ENCODE peak calls at places on chromosomes 12 and 14, in nine cellular contexts. W is glutamatergic neuron, O is PC-3, N is astrocyte of the spinal cord, A is dorsolateral prefrontal cortex, H is hepatocyte, R is cardiac muscle cell, Z is heart left ventricle, S is AG10803. L is an unnamed sample.

GRCh38 chr14:97802430-97802829 is 1005.2 kb downstream of the VRK1 start:
- DNase-seq in W (no peak), O (peak), N (peak), A (no peak), H (peak), R (no peak), Z (no peak), S (no peak), L (no peak)

GRCh38 chr12:31225656-31226535 is 100.1 kb downstream of the SINHCAF start:
- DNase-seq in W (no peak), O (no peak), N (no peak), A (no peak), H (no peak), R (no peak), Z (no peak), S (no peak), L (no peak)

GRCh38 chr12:31220633-31221565 is 105.1 kb downstream of the SINHCAF start:
- DNase-seq in W (no peak), O (no peak), N (peak), A (no peak), H (peak), R (no peak), Z (no peak), S (peak), L (no peak)

GRCh38 chr12:3012786-3013185 is 53.6 kb downstream of the TEAD4 start:
- DNase-seq in W (no peak), O (no peak), N (no peak), A (no peak), H (no peak), R (no peak), Z (no peak), S (no peak), L (no peak)

GRCh38 chr14:23071975-23072539 is 14.7 kb upstream of the CDH24 start:
- DNase-seq in W (no peak), O (peak), N (no peak), A (no peak), H (peak), R (peak), Z (no peak), S (no peak), L (no peak)

GRCh38 chr12:13241833-13242232 is 45.3 kb downstream of the EMP1 start:
- DNase-seq in W (no peak), O (peak), N (no peak), A (no peak), H (peak), R (no peak), Z (no peak), S (no peak), L (peak)

GRCh38 chr12:132407525-132407924 is 78.1 kb upstream of the GALNT9 start:
- DNase-seq in W (no peak), O (no peak), N (no peak), A (no peak), H (no peak), R (no peak), Z (peak), S (no peak), L (no peak)

GRCh38 chr14:103547455-103547940 is 15.0 kb downstream of the BAG5 start:
- DNase-seq in W (no peak), O (no peak), N (no peak), A (no peak), H (no peak), R (no peak), Z (no peak), S (no peak), L (no peak)

GRCh38 chr12:42761601-42762350 is 172.2 kb upstream of the PRICKLE1 start:
- DNase-seq in W (no peak), O (peak), N (no peak), A (no peak), H (no peak), R (no peak), Z (no peak), S (peak), L (no peak)

GRCh38 chr14:85475113-85475512 is 54.8 kb upstream of the FLRT2 start:
- DNase-seq in W (no peak), O (no peak), N (no peak), A (no peak), H (no peak), R (no peak), Z (no peak), S (peak), L (no peak)

GRCh38 chr12:70794131-70794530 is 126.4 kb downstream of the PTPRR start:
- DNase-seq in W (no peak), O (peak), N (no peak), A (no peak), H (no peak), R (no peak), Z (no peak), S (no peak), L (no peak)

GRCh38 chr12:122961551-122962329 is 4.5 kb downstream of the ABCB9 start:
- DNase-seq in W (no peak), O (no peak), N (no peak), A (no peak), H (no peak), R (no peak), Z (no peak), S (no peak), L (no peak)

GRCh38 chr14:76717508-76717907 is 43.8 kb upstream of the VASH1 start:
- DNase-seq in W (no peak), O (no peak), N (no peak), A (no peak), H (no peak), R (no peak), Z (no peak), S (no peak), L (no peak)

GRCh38 chr14:22973217-22974032 is 8.9 kb downstream of the AJUBA start:
- DNase-seq in W (peak), O (peak), N (peak), A (no peak), H (peak), R (peak), Z (no peak), S (peak), L (peak)

DNA sequence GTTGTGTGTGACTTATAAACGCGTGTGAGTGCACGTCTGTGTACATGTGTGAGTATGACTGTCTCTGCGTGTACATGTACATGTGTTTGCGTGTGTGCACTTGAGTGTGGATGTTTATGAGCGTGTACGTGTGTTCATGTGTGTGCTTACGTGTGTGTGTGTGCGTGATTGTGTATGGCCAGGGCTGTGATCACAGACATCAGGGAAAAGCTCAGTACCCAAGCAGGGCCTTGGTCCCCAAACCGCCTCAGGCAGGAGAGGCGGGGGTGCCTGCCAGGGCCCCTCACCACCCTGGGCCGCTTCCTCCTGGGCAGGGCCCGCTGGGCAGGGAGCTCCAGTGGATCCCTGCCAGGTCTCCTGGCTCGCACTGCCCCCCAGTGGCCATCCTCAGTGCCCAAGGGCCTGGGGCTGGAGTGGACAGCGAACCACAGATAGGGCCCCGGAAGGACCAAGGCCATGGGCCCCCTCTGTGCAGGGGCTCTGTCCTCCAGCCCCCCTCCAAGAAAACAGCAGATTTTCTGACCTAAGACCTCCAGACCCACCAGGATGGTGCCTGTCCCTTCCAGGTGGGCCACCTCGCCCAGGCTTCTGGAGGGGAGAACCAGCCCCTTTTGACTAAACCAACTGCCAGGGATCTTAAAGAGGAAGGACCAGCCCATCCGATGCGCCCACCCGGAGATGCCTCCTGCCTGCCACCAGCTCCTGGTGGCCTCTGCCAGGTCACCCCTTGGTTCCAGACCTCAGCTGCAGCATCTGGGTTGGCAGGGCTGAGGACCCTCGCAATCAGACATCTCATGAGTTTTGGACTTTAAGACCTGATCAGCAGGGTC is 326.0 kb upstream of the DIO3 start:
- DNase-seq in W (peak), O (peak), N (peak), A (peak), H (peak), R (peak), Z (no peak), S (peak), L (peak)
- TF ChIP-seq CTCF in W (peak), O (peak), N (peak), A (peak), H (peak), R (peak), Z (peak), S (peak), L (peak)

GRCh38 chr12:4074129-4074528 is 199.4 kb upstream of the CCND2 start:
- DNase-seq in W (no peak), O (no peak), N (no peak), A (no peak), H (no peak), R (no peak), Z (no peak), S (no peak), L (no peak)

GRCh38 chr12:4064008-4064407 is 190.8 kb upstream of the PARP11 start:
- DNase-seq in W (no peak), O (no peak), N (no peak), A (no peak), H (no peak), R (no peak), Z (no peak), S (no peak), L (no peak)

DNA sequence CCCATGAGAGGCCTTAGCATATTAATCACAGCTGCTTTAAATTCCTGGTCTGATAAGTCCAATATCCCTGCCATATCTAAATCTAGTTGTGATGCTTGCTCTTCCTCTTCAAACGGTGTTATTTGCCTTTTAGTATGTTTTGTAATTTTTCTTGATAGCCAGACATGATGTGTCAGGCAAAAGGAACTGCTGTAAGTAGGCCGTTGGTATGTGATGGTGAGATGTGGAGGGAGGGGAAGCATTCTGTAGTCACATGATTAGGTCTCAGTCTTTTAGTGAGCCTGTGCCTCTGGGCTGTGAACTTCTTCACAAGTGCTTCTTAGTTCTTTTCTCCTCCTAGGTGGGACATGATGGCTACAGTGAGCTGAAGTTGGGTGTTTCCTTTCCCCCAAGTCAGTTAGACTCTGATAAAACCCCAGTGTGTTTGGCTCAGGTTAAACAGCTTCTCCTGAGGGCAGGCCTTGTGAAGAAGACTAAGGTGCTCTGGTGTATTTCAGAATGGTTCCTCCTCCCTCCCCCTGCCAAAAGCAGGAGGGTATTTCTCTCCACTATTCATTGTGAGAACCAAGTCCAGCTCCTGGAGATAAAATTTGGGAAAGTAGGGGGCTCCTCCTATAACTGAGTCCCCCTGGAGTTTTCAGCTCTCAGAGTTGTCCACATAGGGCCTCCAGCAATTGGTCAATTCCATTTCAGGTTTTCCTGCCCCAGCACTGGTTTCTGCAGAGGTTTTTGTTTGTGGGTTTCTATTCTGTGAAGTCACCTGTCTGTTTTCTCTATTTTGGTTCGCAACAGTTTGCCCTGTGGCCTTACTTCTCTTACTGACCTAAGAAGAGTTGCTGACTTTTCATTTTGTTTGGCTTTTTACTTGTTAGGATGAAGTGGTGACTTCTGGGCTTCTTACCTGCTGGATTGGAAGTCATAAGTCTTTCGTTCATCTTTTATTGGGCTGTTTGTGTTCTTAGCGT is 196.1 kb upstream of the PARP11 start:
- DNase-seq in W (no peak), O (no peak), N (no peak), A (no peak), H (peak), R (no peak), Z (no peak), S (no peak), L (no peak)
- TF ChIP-seq CTCF in W (no peak), O (no peak), N (no peak), A (no peak), H (no peak), R (no peak), Z (no peak), S (no peak), L (no peak)

GRCh38 chr12:402127-402456 is 648 bp downstream of the CCDC77 start:
- DNase-seq in W (no peak), O (peak), N (peak), A (no peak), H (peak), R (peak), Z (no peak), S (peak), L (peak)
- TF ChIP-seq CTCF in W (no peak), O (peak), N (peak), A (no peak), H (peak), R (peak), Z (no peak), S (peak), L (no peak)

DNA sequence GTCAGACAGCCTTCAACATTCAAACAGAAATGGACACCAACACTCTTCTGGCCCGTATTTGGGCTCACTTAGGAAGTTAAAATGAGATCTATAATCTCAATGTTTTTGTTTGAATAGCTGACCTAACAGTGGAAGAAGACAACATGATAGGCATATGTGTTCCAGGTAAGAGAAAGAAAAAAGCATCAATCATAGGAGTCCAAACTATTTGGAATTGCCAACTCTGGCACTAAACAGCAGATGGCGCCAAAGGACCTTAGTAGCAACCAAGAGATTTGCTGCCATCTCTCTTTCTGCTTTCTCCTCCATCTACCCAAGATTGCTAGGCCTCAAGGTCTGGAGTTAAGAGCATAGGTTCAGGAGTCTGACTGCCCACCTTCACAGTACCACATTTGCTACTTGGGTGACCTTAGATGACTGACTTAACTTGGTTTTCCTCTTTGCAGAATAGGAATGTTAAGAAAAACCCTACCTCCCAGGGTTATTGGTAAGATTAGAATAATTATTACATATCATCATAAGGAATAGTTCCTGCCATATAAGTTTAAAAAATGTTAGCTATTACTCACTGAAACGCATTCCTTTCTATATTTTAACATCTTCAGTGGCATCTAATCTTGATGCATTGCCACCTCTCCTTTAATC is 30.2 kb downstream of the PEX5 start:
- DNase-seq in W (peak), O (peak), N (peak), A (peak), H (peak), R (peak), Z (no peak), S (peak), L (peak)
- TF ChIP-seq CTCF in W (peak), O (peak), N (peak), A (peak), H (peak), R (peak), Z (peak), S (peak), L (peak)

DNA sequence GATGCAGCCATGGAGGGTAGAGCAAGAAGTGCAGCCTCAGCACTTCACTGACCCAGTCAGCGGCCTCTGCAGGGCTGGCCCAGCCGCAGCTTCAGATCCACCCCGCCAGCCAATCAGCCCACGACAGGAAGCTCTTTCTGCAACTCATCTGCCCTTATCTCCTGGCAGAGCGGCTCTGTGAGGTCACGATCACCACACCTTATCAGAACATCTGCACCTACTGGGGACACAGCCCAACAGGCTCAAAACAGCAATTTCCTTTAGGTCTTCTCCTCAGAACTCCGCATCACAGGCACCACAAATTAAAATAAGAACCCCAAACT is 287.3 kb downstream of the BCL11B start:
- DNase-seq in W (no peak), O (no peak), N (no peak), A (no peak), H (no peak), R (no peak), Z (no peak), S (no peak), L (no peak)
- TF ChIP-seq CTCF in W (no peak), O (no peak), N (no peak), A (no peak), H (no peak), R (no peak), Z (no peak), S (no peak), L (no peak)

L was measured in Calu3.